ENCODE peak calls at places on chromosomes 12 and 14, in eight cellular contexts. H is CD8-positive, alpha-beta memory T cell; M is HCT116; V is breast epithelium; G is aorta; L is mammary epithelial cell; B is foreskin fibroblast; Q is astrocyte. X is an unnamed sample.

GRCh38 chr12:10673660-10674384 is at the start of gene STYK1:
- DNase-seq in G (peak; percentile 58), V (peak; percentile 76), H (peak; percentile 70), Q (peak; percentile 1), M (peak; percentile 81), L (peak; percentile 87), B (peak; percentile 4), X (peak; percentile 26)

GRCh38 chr12:66352899-66353298 is 50.6 kb downstream of the HELB start:
- DNase-seq in H (no peak), L (no peak), B (no peak), M (no peak), G (no peak), V (no peak), Q (no peak), X (no peak)

GRCh38 chr12:12331244-12331771 is 18.7 kb downstream of the MANSC1 start:
- DNase-seq in M (no peak), B (no peak), Q (peak; percentile 73), L (no peak), H (no peak), G (no peak), V (no peak), X (no peak)

GRCh38 chr14:85991156-85991555 is 461.2 kb downstream of the FLRT2 start:
- DNase-seq in B (peak; percentile 16), V (no peak), M (no peak), L (no peak), H (no peak), Q (no peak), G (no peak), X (peak; percentile 72)

GRCh38 chr12:43206396-43206795 is 345.6 kb downstream of the ADAMTS20 start:
- DNase-seq in B (no peak), L (peak; percentile 64), M (no peak), Q (peak; percentile 83), G (no peak), H (no peak), V (no peak), X (peak; percentile 55)

GRCh38 chr14:100297320-100298300 is 8.6 kb downstream of the SLC25A29 start:
- DNase-seq in L (no peak), G (peak; percentile 91), Q (peak; percentile 77), B (peak; percentile 49), M (no peak), V (peak; percentile 73), H (no peak), X (peak; percentile 70)

GRCh38 chr12:110379201-110379600 is 24.3 kb downstream of the ANAPC7 start:
- DNase-seq in G (no peak), V (no peak), Q (no peak), M (no peak), B (no peak), H (no peak), L (no peak), X (peak; percentile 49)

GRCh38 chr14:77175843-77176242 is 5.8 kb upstream of the TMEM63C start:
- DNase-seq in L (no peak), H (no peak), V (no peak), M (no peak), Q (no peak), B (no peak), G (no peak), X (no peak)

GRCh38 chr14:26839481-26839880 is 241.6 kb upstream of the NOVA1 start:
- DNase-seq in V (no peak), Q (no peak), L (no peak), B (no peak), H (no peak), M (no peak), G (no peak), X (no peak)

DNA sequence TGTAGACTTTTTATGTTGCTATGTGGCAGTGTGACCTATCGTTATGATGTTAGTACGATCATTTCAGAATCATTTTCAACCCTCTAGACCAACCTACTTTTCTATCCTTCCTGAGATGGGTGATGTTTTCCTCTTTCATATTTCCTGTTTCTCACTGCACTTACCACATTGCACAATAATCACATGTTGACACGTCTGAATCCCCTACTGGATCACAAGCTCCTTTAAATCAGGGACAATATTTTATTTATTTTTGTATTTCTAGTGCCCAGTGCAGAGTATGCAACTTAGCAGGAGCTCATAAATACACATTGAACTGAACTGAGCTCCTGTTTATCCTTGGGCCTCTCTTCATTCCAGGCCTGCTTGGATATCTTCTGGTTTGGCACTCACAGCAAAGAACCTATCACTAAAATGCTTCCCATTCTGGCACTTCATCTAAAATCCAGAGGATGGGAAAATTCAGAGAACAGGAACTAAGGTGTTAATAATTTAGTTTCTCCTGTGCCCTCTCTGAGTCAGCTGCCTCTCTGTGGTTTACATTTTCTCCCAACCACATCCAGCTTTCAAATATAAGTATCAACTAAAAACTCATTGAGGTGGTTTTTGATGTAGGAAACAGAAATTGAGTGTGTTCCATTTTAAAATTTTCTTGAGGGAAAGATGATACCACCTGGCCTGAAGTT is 69.4 kb upstream of the DYRK2 start:
- DNase-seq in G (no peak), B (no peak), H (no peak), Q (peak; percentile 40), V (no peak), L (peak; percentile 65), M (no peak), X (peak; percentile 8)
- H3K4me3 ChIP-seq in G (no peak overlapping the region), B (no peak overlapping the region), H (peak overlapping the region; percentile 20), Q (no peak overlapping the region), V (no peak overlapping the region), L (no peak overlapping the region), M (no peak overlapping the region), X (no peak overlapping the region)

GRCh38 chr12:52693261-52693660 is 10.1 kb downstream of the KRT77 start:
- DNase-seq in Q (no peak), M (no peak), B (no peak), G (no peak), L (no peak), H (no peak), V (no peak), X (peak; percentile 5)

GRCh38 chr12:52690351-52691075 is 10.3 kb upstream of the KRT1 start:
- DNase-seq in H (no peak), V (peak; percentile 30), M (no peak), G (no peak), L (no peak), B (no peak), Q (no peak), X (no peak)

GRCh38 chr12:52691076-52691764 is 11.0 kb upstream of the KRT1 start:
- DNase-seq in H (peak; percentile 43), M (no peak), L (no peak), V (peak; percentile 49), B (no peak), G (no peak), Q (no peak), X (no peak)

GRCh38 chr12:52692253-52692652 is 11.1 kb downstream of the KRT77 start:
- DNase-seq in B (no peak), G (no peak), H (no peak), Q (no peak), M (no peak), V (no peak), L (no peak), X (no peak)

DNA sequence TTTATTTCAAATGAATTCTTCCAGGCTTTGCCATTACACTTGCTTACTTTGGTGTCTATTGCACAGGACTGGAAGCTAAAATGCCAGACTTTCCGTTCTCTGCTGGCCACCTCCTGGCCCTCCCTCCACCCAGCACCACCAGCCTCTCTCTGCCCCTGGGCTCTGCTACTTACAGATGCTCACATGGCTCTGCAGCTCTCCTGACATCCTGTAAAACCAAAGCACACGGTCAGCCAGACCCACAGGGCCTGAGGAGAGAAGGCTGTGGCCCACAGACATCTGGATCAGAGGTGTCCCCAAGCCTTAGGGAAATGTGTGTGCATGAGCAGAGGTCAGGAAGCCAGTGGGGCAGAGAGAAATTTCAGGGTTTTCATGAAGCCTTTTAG is 11.6 kb upstream of the KRT1 start:
- DNase-seq in G (no peak), H (no peak), L (no peak), V (no peak), M (no peak), Q (no peak), B (no peak), X (no peak)
- H3K4me3 ChIP-seq in G (no peak overlapping the region), H (no peak overlapping the region), L (no peak overlapping the region), V (no peak overlapping the region), M (no peak overlapping the region), Q (no peak overlapping the region), B (no peak overlapping the region), X (no peak overlapping the region)

GRCh38 chr12:51392556-51393237 is 1.5 kb upstream of the GALNT6 start:
- DNase-seq in H (no peak), V (no peak), Q (peak; percentile 39), G (no peak), L (no peak), M (no peak), B (no peak), X (no peak)
- H3K4me3 ChIP-seq in H (no peak overlapping the region), V (peak overlapping the region; percentile 71), Q (peak overlapping the region; percentile 22), G (no peak overlapping the region), L (no peak overlapping the region), M (peak overlapping the region; percentile 89), B (peak overlapping the region; percentile 68), X (no peak overlapping the region)

DNA sequence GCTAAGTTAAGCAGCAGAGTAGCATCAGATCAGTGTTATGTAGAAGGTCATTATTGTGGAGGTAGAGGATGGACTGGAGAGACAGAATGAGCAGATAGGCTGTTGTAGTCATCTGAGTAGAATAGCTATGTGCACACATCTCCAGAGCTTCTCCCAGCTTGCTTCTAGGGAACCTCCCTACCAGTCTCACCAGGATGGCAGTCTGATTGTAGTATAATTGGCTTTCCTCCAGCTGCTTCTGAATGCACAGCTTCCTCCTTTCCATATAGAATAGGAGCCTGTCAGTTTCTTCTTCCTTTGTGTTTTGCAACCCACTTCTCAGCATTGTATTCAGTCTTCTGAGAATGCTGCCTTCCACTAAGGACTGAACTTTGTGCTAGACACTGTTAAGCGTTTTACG is 2.1 kb upstream of the CSAD start:
- DNase-seq in M (no peak), L (no peak), H (no peak), Q (no peak), V (no peak), B (no peak), G (no peak), X (peak; percentile 9)
- H3K4me3 ChIP-seq in M (no peak overlapping the region), L (no peak overlapping the region), H (no peak overlapping the region), Q (no peak overlapping the region), V (peak overlapping the region; percentile 86), B (peak overlapping the region; percentile 6), G (no peak overlapping the region), X (no peak overlapping the region)

GRCh38 chr14:69571449-69571878 is 3.2 kb downstream of the CCDC177 start:
- DNase-seq in L (no peak), V (no peak), B (no peak), Q (no peak), H (no peak), G (no peak), M (no peak), X (no peak)
- H3K4me3 ChIP-seq in L (no peak overlapping the region), V (peak overlapping the region; percentile 50), B (no peak overlapping the region), Q (no peak overlapping the region), H (no peak overlapping the region), G (no peak overlapping the region), M (no peak overlapping the region), X (no peak overlapping the region)